ENCODE peak calls at places on chromosomes 5 and 9, in ten cellular contexts. Z is HAP-1, C is HT-29, H is ELF-1, R is SHP77, L is Kasumi-1, Y is neural crest cell, M is T follicular helper cell, J is DMS79, W is T-helper 17 cell. E is an unnamed sample.

GRCh38 chr5:36452394-36453100 is 150.8 kb upstream of the RANBP3L start:
- DNase-seq in L (no peak), M (no peak), H (peak; percentile 60), Y (no peak), R (no peak), Z (peak; percentile 47), J (no peak), W (no peak), C (no peak), E (no peak)

GRCh38 chr9:134046894-134047681 is 20.7 kb downstream of the BRD3 start:
- DNase-seq in J (no peak), C (no peak), H (no peak), Z (no peak), W (no peak), Y (no peak), M (no peak), R (no peak), L (no peak), E (no peak)

GRCh38 chr9:127893392-127893791 is 6.0 kb downstream of the ST6GALNAC6 start:
- DNase-seq in Y (no peak), R (no peak), M (no peak), Z (no peak), W (no peak), J (no peak), H (no peak), L (no peak), C (no peak), E (no peak)

GRCh38 chr9:89983411-89983810 is 378.6 kb downstream of the GADD45G start:
- DNase-seq in Y (no peak), L (no peak), M (no peak), R (no peak), Z (no peak), W (no peak), C (no peak), J (no peak), H (no peak), E (no peak)

GRCh38 chr9:107504585-107505455 is 15.3 kb upstream of the KLF4 start:
- DNase-seq in H (no peak), W (no peak), M (no peak), J (no peak), L (no peak), Z (no peak), Y (no peak), C (peak; percentile 78), R (peak; percentile 80), E (no peak)

GRCh38 chr9:107760469-107761242 is 271.1 kb upstream of the KLF4 start:
- DNase-seq in H (no peak), Y (no peak), J (no peak), W (no peak), C (no peak), L (peak; percentile 97), M (no peak), Z (no peak), R (no peak), E (no peak)

GRCh38 chr5:109558952-109559351 is 130.8 kb upstream of the MAN2A1 start:
- DNase-seq in L (no peak), J (no peak), M (no peak), H (no peak), R (no peak), Y (no peak), Z (no peak), C (no peak), W (no peak), E (no peak)

GRCh38 chr5:180080670-180081280 is 9.2 kb upstream of the RNF130 start:
- DNase-seq in J (no peak), Z (no peak), R (no peak), H (no peak), L (no peak), C (no peak), W (no peak), Y (no peak), M (no peak), E (peak; percentile 12)

GRCh38 chr5:135437796-135438560 is 9.2 kb downstream of the DCANP1 start:
- DNase-seq in C (peak; percentile 90), W (no peak), H (peak; percentile 74), J (peak; percentile 40), R (peak; percentile 28), Y (no peak), Z (no peak), M (no peak), L (no peak), E (no peak)

GRCh38 chr9:94725293-94725692 is 1.2 kb upstream of the AOPEP start:
- DNase-seq in H (no peak), Y (no peak), W (no peak), C (no peak), J (no peak), Z (no peak), L (no peak), R (no peak), M (no peak), E (no peak)

GRCh38 chr9:14156046-14156445 is 157.9 kb downstream of the NFIB start:
- DNase-seq in M (no peak), C (no peak), L (no peak), J (peak; percentile 79), H (no peak), R (no peak), W (no peak), Z (no peak), Y (no peak), E (no peak)

GRCh38 chr5:151038801-151039238 is 18.4 kb downstream of the GPX3 start:
- DNase-seq in Y (no peak), L (no peak), H (no peak), J (no peak), R (no peak), C (no peak), M (no peak), Z (no peak), W (no peak), E (no peak)

GRCh38 chr5:76607353-76607871 is 15.8 kb downstream of the F2RL2 start:
- DNase-seq in M (no peak), Y (no peak), L (no peak), J (no peak), C (no peak), Z (no peak), R (no peak), H (no peak), W (no peak), E (no peak)

GRCh38 chr5:178765753-178766300 is 35.4 kb upstream of the ZNF354A start:
- DNase-seq in R (no peak), M (no peak), Z (no peak), L (no peak), C (no peak), Y (no peak), W (no peak), H (no peak), J (no peak), E (no peak)

GRCh38 chr9:113463418-113464285 is at the start of gene RGS3:
- DNase-seq in M (no peak), H (peak; percentile 84), Z (no peak), C (peak; percentile 90), Y (peak; percentile 42), W (no peak), J (peak; percentile 75), R (peak; percentile 92), L (no peak), E (no peak)

GRCh38 chr5:166582416-166582815 is 1709.0 kb upstream of the WWC1 start:
- DNase-seq in L (no peak), J (no peak), C (no peak), M (no peak), H (no peak), W (no peak), R (no peak), Z (no peak), Y (no peak), E (no peak)

GRCh38 chr5:116343961-116344360 is 230.7 kb downstream of the SEMA6A start:
- DNase-seq in L (peak; percentile 52), M (no peak), Y (no peak), R (no peak), J (no peak), W (no peak), C (peak; percentile 10), Z (no peak), H (peak; percentile 43), E (no peak)

GRCh38 chr5:167425161-167425560 is 866.3 kb upstream of the WWC1 start:
- DNase-seq in Z (no peak), W (no peak), J (no peak), L (no peak), Y (no peak), C (no peak), M (no peak), H (no peak), R (no peak), E (no peak)

GRCh38 chr9:136625101-136626065 is 37.3 kb upstream of the EGFL7 start:
- DNase-seq in Y (no peak), Z (no peak), W (no peak), J (peak; percentile 32), C (peak; percentile 40), R (peak; percentile 32), L (peak; percentile 18), H (peak; percentile 60), M (no peak), E (no peak)

GRCh38 chr9:114450833-114451706 is 54.2 kb downstream of the WHRN start:
- DNase-seq in W (no peak), Y (no peak), L (no peak), H (no peak), J (no peak), C (no peak), M (no peak), Z (no peak), R (no peak), E (no peak)

E was measured in effector memory CD4-positive, alpha-beta T cell.